ENCODE peak calls at places on chromosomes 12 and 14, in eight cellular contexts. W is endothelial cell, C is psoas muscle, D is GM23338, H is lung, O is B cell, Q is sigmoid colon, Z is ovary. G is an unnamed sample.

GRCh38 chr12:93142881-93143280 is 213.8 kb upstream of the EEA1 start:
- DNase-seq in W (no peak), C (no peak), D (no peak), H (no peak), O (no peak), Q (no peak), Z (no peak), G (no peak)

GRCh38 chr12:40959041-40959440 is 229.1 kb upstream of the PDZRN4 start:
- DNase-seq in W (no peak), C (no peak), D (no peak), H (no peak), O (no peak), Q (no peak), Z (no peak), G (no peak)

GRCh38 chr12:110279976-110280783 is 867 bp upstream of the ATP2A2 start:
- DNase-seq in W (peak), C (peak), D (peak), H (peak), O (peak), Q (peak), Z (no peak), G (peak)

GRCh38 chr14:55930016-55930784 is 188.0 kb upstream of the PELI2 start:
- DNase-seq in W (no peak), C (no peak), D (no peak), H (no peak), O (no peak), Q (no peak), Z (no peak), G (no peak)

GRCh38 chr14:77023001-77023996 is 5.2 kb downstream of the IRF2BPL start:
- DNase-seq in W (no peak), C (no peak), D (peak), H (no peak), O (no peak), Q (peak), Z (peak), G (no peak)

GRCh38 chr12:78181544-78182162 is 351.0 kb downstream of the NAV3 start:
- DNase-seq in W (no peak), C (no peak), D (peak), H (no peak), O (peak), Q (no peak), Z (no peak), G (no peak)

GRCh38 chr14:94005324-94005723 is 8.2 kb downstream of the CCDC197 start:
- DNase-seq in W (no peak), C (no peak), D (peak), H (no peak), O (peak), Q (no peak), Z (no peak), G (no peak)

GRCh38 chr14:90726656-90727055 is 89.6 kb downstream of the TTC7B start:
- DNase-seq in W (no peak), C (peak), D (peak), H (peak), O (no peak), Q (peak), Z (no peak), G (peak)

GRCh38 chr12:123271182-123271491 is 519 bp downstream of the CDK2AP1 start:
- DNase-seq in W (peak), C (peak), D (peak), H (peak), O (peak), Q (peak), Z (peak), G (no peak)

GRCh38 chr12:19208456-19208855 is 78.9 kb downstream of the PLEKHA5 start:
- DNase-seq in W (no peak), C (no peak), D (no peak), H (no peak), O (no peak), Q (no peak), Z (no peak), G (no peak)

GRCh38 chr12:70005864-70006618 is 181.0 kb downstream of the MYRFL start:
- DNase-seq in W (no peak), C (no peak), D (no peak), H (no peak), O (no peak), Q (no peak), Z (no peak), G (no peak)

DNA sequence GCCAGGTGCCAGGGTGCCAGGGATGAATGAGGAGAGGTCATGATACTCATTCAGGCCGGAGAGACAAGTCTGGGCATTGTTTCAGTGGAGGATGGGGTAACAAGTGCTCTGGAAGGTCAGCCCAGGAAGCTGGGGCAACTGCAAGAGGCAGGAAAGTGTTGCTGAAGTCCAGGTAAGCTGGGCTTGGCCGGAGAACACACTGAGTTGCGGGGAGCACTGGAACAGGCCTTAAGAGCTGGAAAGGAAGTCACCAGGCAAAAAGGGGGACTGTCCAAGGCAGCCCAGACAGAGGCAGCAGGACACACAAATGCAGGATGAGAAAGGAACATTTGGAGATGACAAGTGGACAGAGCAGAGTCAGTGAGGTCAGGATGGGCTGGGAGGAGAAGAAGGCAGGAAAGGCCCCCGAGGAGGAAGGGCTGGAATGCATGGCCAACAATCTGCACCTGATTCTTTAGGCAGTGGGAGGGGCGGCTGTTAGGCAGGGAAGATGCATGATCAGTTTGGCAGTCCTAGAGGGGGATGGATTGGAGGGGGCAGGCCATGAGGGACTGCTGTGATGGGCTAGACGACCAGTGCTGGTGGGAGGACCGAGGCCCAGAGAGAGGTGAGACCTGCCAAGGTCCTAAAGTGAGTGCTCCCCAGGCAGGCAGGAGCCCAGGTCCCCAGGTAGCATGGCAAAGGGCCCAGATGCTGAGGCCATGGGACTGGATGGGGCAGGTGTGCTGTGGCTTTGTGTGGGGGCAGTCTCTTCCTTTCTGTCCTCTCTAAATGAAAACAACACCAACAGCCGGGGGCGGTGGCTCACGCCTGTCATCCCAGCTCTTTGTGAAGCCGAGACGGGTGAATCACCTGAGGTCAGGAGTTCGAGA is 17.2 kb upstream of the HHIPL1 start:
- DNase-seq in W (no peak), C (no peak), D (no peak), H (no peak), O (no peak), Q (no peak), Z (no peak), G (no peak)
- TF ChIP-seq CTCF in W (no peak), C (no peak), D (no peak), H (no peak), O (no peak), Q (no peak), Z (no peak), G (no peak)

GRCh38 chr12:128008341-128008740 is 258.6 kb upstream of the TMEM132C start:
- DNase-seq in W (no peak), C (no peak), D (no peak), H (no peak), O (no peak), Q (no peak), Z (no peak), G (no peak)
- TF ChIP-seq CTCF in W (no peak), C (no peak), D (no peak), H (no peak), O (no peak), Q (no peak), Z (no peak), G (no peak)

GRCh38 chr12:68665016-68665569 is 21.7 kb upstream of the NUP107 start:
- DNase-seq in W (no peak), C (no peak), D (no peak), H (no peak), O (no peak), Q (no peak), Z (no peak), G (no peak)
- TF ChIP-seq CTCF in W (no peak), C (peak), D (peak), H (no peak), O (no peak), Q (no peak), Z (no peak), G (no peak)

DNA sequence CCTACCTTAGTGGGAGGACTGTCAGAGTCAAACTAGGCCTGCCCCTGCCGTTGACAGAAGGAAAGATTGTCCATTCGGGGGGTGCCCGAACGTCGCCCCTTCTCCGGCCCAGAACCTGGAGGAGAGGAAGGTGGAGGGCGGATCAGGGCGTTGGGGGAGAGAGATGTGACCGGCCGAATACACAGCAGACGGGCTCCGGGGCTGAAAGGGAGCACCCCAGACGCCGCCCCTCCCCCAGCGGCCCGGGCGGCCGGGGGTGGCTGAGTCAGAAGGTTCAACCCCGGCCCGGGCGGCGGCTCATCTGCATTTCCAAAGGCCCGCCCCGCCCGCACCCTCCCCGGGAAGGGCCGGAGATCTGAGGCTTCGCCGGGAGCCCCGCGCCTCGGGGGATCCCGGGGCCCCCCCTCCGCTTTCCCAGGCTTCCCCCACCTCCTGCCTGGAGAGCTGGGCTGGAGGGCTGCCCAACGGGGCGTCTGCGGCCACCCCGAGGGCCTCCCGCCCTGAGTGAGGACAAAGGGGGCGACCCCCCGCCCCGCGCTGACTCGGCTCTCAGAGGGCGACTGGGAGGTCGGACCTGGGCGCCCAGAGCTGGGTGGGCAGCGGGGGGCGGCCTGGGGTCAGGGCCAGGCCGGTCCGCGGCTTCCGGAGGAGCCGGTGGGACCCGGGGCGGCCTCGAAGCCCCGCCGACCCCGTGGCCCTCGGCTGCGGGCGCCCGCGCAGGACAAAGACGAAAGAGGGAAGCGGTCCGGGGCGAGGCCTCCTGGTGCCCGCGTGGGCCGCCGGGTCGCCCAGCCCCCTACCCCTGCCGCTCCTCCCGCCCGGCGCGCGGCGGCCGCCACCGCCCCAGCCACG is 3.7 kb upstream of the SETD1B start:
- DNase-seq in W (no peak), C (peak), D (peak), H (peak), O (peak), Q (peak), Z (peak), G (peak)
- TF ChIP-seq CTCF in W (no peak), C (no peak), D (no peak), H (no peak), O (no peak), Q (no peak), Z (no peak), G (no peak)

GRCh38 chr12:64221656-64222010 is 463 bp downstream of the KICS2 start:
- DNase-seq in W (peak), C (peak), D (peak), H (peak), O (no peak), Q (peak), Z (peak), G (peak)

GRCh38 chr12:64220046-64220445 is 2.0 kb downstream of the KICS2 start:
- DNase-seq in W (no peak), C (no peak), D (no peak), H (no peak), O (no peak), Q (no peak), Z (no peak), G (no peak)

GRCh38 chr12:64219135-64219534 is 3.0 kb downstream of the KICS2 start:
- DNase-seq in W (no peak), C (no peak), D (peak), H (no peak), O (no peak), Q (no peak), Z (no peak), G (no peak)

GRCh38 chr12:64218597-64218996 is 3.5 kb downstream of the KICS2 start:
- DNase-seq in W (no peak), C (no peak), D (no peak), H (no peak), O (peak), Q (no peak), Z (no peak), G (no peak)

GRCh38 chr12:64222011-64222765 is at the start of gene KICS2:
- DNase-seq in W (peak), C (peak), D (peak), H (peak), O (peak), Q (peak), Z (peak), G (peak)
- TF ChIP-seq CTCF in W (no peak), C (no peak), D (no peak), H (no peak), O (no peak), Q (no peak), Z (no peak), G (no peak)

GRCh38 chr14:100307215-100308111 is 1.2 kb upstream of the SLC25A29 start:
- DNase-seq in W (peak), C (no peak), D (peak), H (no peak), O (no peak), Q (no peak), Z (peak), G (peak)

GRCh38 chr14:100305446-100306255 is 593 bp downstream of the SLC25A29 start:
- DNase-seq in W (peak), C (no peak), D (peak), H (no peak), O (peak), Q (peak), Z (peak), G (peak)

GRCh38 chr14:100306256-100306505 is at the start of gene SLC25A29:
- DNase-seq in W (no peak), C (no peak), D (no peak), H (no peak), O (no peak), Q (no peak), Z (no peak), G (no peak)

GRCh38 chr14:100308112-100308792 is 2.0 kb upstream of the SLC25A29 start:
- DNase-seq in W (no peak), C (no peak), D (no peak), H (no peak), O (no peak), Q (no peak), Z (no peak), G (no peak)

DNA sequence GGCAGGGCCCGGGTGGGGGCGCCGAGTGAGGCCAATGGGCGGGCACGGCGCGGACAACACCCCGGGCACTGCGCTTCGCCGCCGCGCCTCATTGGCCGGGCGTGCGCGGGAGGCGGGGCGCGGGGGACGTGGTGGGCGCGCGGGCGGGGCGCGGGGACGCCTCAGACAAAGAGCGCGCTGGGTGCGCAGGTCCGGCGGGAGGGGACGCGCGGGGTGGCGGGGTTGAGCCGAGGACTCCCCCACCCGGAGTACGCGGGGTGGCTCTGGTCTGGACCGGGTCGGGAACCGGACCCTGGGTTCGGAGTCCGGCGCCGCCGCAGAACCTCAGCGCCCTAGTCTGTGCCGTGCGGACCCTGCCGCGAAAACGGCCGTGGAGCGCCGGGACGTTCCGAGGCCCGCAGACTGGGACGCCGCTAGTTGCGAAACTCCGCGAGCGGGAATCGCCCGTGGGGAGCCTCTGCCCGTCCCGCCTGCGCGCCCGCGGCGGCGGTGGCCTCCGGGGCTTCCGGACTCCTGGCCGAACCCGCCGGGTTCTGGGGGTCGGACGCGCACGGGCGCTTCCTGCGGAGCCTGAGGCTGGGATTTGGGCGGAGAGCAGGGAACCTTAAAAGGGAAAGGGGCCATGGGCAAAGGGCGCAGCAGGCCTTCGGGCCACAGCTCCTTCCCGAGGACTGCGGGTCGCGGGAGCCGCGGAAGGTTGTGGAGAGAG is 416 bp upstream of the SLC25A29 start:
- DNase-seq in W (peak), C (peak), D (peak), H (peak), O (peak), Q (peak), Z (peak), G (peak)
- TF ChIP-seq CTCF in W (no peak), C (no peak), D (no peak), H (no peak), O (no peak), Q (no peak), Z (no peak), G (no peak)

DNA sequence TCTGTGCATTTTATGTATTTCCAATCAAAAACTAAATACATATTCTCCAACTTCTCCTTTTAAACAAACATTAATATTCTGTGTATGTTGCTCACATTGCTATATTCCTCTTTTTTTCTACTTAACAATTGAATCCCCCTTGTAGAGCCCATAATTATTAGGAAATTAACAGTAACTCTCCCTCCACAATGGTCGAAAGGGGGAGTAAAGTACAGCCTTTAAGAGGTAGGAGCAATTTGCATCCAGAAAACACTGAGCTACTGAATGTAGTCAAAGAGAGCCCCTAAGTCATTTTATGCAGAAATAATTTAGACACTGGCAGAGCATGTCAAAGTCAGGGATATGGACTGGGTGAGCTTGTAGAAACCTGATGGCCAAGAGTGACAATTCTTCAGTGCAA is 57.2 kb upstream of the SCN8A start:
- DNase-seq in W (no peak), C (no peak), D (peak), H (no peak), O (no peak), Q (no peak), Z (no peak), G (no peak)
- TF ChIP-seq CTCF in W (no peak), C (no peak), D (peak), H (no peak), O (no peak), Q (no peak), Z (no peak), G (no peak)

G was measured in lower leg skin.